ENCODE peak calls at places on chromosome 5, in five cellular contexts. I is fibroblast of lung, T is A549, S is HL-60, D is BJ. C is an unnamed sample.

GRCh38 chr5:81513982-81514381 is 120.0 kb upstream of the ACOT12 start:
- DNase-seq in S (no peak), I (peak; percentile 34), D (no peak), T (peak; percentile 8), C (peak; percentile 31)

GRCh38 chr5:68382640-68383039 is 167.1 kb downstream of the PIK3R1 start:
- DNase-seq in I (no peak), D (no peak), S (no peak), T (no peak), C (peak; percentile 23)

GRCh38 chr5:121158433-121158832 is 693.2 kb upstream of the FTMT start:
- DNase-seq in I (no peak), S (no peak), D (no peak), T (no peak), C (no peak)

GRCh38 chr5:16952968-16953671 is 17.0 kb upstream of the MYO10 start:
- DNase-seq in T (no peak), D (no peak), I (no peak), S (no peak), C (no peak)

GRCh38 chr5:171318026-171318425 is 9.0 kb downstream of the TLX3 start:
- DNase-seq in T (no peak), S (no peak), D (no peak), I (no peak), C (no peak)

GRCh38 chr5:172005708-172006377 is 595 bp downstream of the FBXW11 start:
- DNase-seq in S (peak; percentile 13), I (no peak), T (peak; percentile 25), D (no peak), C (no peak)

GRCh38 chr5:2591777-2592453 is 159.6 kb downstream of the IRX2 start:
- DNase-seq in S (no peak), D (no peak), I (no peak), T (no peak), C (no peak)

GRCh38 chr5:170277953-170278352 is 19.6 kb downstream of the LCP2 start:
- DNase-seq in S (peak; percentile 33), I (no peak), D (no peak), T (no peak), C (no peak)

GRCh38 chr5:77920350-77921046 is 144.4 kb upstream of the TBCA start:
- DNase-seq in D (no peak), I (no peak), T (no peak), S (no peak), C (peak; percentile 7)

GRCh38 chr5:16005210-16005609 is 174.4 kb downstream of the MARCHF11 start:
- DNase-seq in D (no peak), S (no peak), T (no peak), I (no peak), C (no peak)

GRCh38 chr5:1478333-1478732 is 33.1 kb upstream of the SLC6A3 start:
- DNase-seq in T (no peak), I (no peak), S (no peak), D (no peak), C (no peak)
- TF ChIP-seq CTCF in T (no peak), I (no peak), S (no peak), D (no peak), C (no peak)

DNA sequence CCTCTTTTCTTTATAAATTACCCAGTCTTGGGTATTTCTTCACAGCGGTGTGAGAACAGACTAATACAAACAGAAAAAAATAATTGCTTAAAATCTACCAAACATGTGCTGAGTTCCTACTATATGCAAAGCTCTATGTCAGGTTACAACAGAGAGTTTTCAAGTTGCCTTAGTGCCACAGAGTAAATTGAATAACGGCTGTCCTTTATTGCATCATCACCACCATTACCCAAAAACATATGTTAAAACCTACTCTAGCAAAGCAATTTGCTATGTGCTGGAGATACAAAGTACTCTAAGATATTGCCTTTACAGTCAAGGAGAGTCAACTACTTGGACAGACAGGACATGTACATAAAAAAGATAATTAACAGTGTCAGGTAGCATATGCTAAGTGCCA is 1058.8 kb upstream of the WWC1 start:
- DNase-seq in S (no peak), D (no peak), T (no peak), I (peak; percentile 60), C (no peak)
- H3K4me3 ChIP-seq in S (no peak overlapping the region), D (no peak overlapping the region), T (no peak overlapping the region), I (no peak overlapping the region), C (no peak overlapping the region)

GRCh38 chr5:30749971-30750370 is 443.5 kb upstream of the CDH6 start:
- DNase-seq in D (no peak), T (no peak), S (no peak), I (no peak), C (no peak)
- TF ChIP-seq CTCF in D (no peak), T (no peak), S (no peak), I (no peak), C (no peak)

GRCh38 chr5:14108170-14108996 is 34.8 kb upstream of the TRIO start:
- DNase-seq in D (no peak), S (peak; percentile 61), I (peak; percentile 91), T (peak; percentile 85), C (peak; percentile 89)
- H3K4me3 ChIP-seq in D (no peak overlapping the region), S (no peak overlapping the region), I (peak overlapping the region; percentile 17), T (no peak overlapping the region), C (no peak overlapping the region)

GRCh38 chr5:73188764-73189521 is 15.9 kb downstream of the TMEM174 start:
- DNase-seq in S (no peak), I (peak; percentile 19), T (peak; percentile 24), D (peak; percentile 42), C (no peak)

GRCh38 chr5:73193592-73193991 is 20.6 kb downstream of the TMEM174 start:
- DNase-seq in D (no peak), S (no peak), T (no peak), I (no peak), C (no peak)

GRCh38 chr5:73192375-73192774 is 19.4 kb downstream of the TMEM174 start:
- DNase-seq in D (no peak), I (no peak), S (no peak), T (no peak), C (no peak)

GRCh38 chr5:73186976-73187375 is 14.0 kb downstream of the TMEM174 start:
- DNase-seq in I (no peak), T (no peak), S (no peak), D (no peak), C (no peak)

GRCh38 chr5:73189816-73190451 is 16.9 kb downstream of the TMEM174 start:
- DNase-seq in D (peak; percentile 66), I (peak; percentile 43), S (no peak), T (no peak), C (peak; percentile 18)
- TF ChIP-seq CTCF in D (no peak), I (no peak), S (no peak), T (no peak), C (no peak)

GRCh38 chr5:59607126-59607807 is 286.3 kb downstream of the PDE4D start:
- DNase-seq in D (no peak), S (no peak), T (no peak), I (no peak), C (no peak)
- H3K4me3 ChIP-seq in D (no peak overlapping the region), S (no peak overlapping the region), T (no peak overlapping the region), I (no peak overlapping the region), C (no peak overlapping the region)

DNA sequence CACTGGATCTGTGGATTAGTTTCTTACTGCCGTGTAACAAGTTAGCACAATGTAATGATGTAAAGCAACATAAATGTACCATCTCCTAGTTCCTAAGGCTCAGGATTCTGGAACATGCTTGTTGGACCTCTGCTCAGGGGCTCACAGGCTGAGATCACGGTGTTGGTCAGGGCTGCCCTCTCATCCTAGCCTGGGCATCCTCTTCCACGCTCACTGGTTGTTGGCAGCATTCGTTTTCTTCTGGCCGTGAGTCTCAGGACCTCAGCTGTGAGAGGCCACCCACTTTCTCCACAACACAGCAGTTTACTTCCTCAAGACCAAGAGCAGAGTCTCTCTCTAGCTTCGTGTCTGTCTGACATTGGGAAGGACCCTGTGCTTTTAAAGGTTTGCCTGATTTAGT is 17.3 kb downstream of the RASGEF1C start:
- DNase-seq in D (no peak), T (no peak), S (no peak), I (no peak), C (no peak)
- TF ChIP-seq CTCF in D (no peak), T (no peak), S (no peak), I (no peak), C (no peak)

GRCh38 chr5:158977642-158978041 is 122.1 kb downstream of the EBF1 start:
- DNase-seq in D (no peak), T (no peak), S (no peak), I (no peak), C (no peak)
- H3K4me3 ChIP-seq in D (no peak overlapping the region), T (no peak overlapping the region), S (no peak overlapping the region), I (no peak overlapping the region), C (no peak overlapping the region)

C was measured in fibroblast of pulmonary artery.